ENCODE peak calls at places on chromosomes 4 and X, in four cellular contexts. One of them, this sample, is unnamed.

GRCh38 chr4:14264437-14264836 is 636.9 kb upstream of the BOD1L1 start:
- DNase-seq in astrocyte of the cerebellum: no peak
- DNase-seq in retinal pigment epithelial cell: no peak
- DNase-seq in sigmoid colon: no peak
- DNase-seq in this sample: no peak

GRCh38 chr4:94455081-94455480 is 3.3 kb downstream of the PDLIM5 start:
- DNase-seq in astrocyte of the cerebellum: no peak
- DNase-seq in retinal pigment epithelial cell: no peak
- DNase-seq in sigmoid colon: peak; percentile 83
- DNase-seq in this sample: no peak

GRCh38 chrX:135000516-135000915 is 9.7 kb downstream of the SMIM10 start:
- DNase-seq in astrocyte of the cerebellum: no peak
- DNase-seq in retinal pigment epithelial cell: no peak
- DNase-seq in sigmoid colon: no peak
- DNase-seq in this sample: no peak

GRCh38 chrX:13131511-13132137 is 87.2 kb upstream of the FAM9C start:
- DNase-seq in astrocyte of the cerebellum: no peak
- DNase-seq in retinal pigment epithelial cell: no peak
- DNase-seq in sigmoid colon: no peak
- DNase-seq in this sample: no peak

GRCh38 chrX:44245730-44246129 is 97.7 kb downstream of the EFHC2 start:
- DNase-seq in astrocyte of the cerebellum: no peak
- DNase-seq in retinal pigment epithelial cell: no peak
- DNase-seq in sigmoid colon: no peak
- DNase-seq in this sample: no peak

GRCh38 chr4:169070071-169070894 is 60.2 kb upstream of the CBR4 start:
- DNase-seq in astrocyte of the cerebellum: peak; percentile 93
- DNase-seq in retinal pigment epithelial cell: peak; percentile 85
- DNase-seq in sigmoid colon: no peak
- DNase-seq in this sample: peak; percentile 77

GRCh38 chrX:47078129-47079043 is at the start of gene RGN:
- DNase-seq in astrocyte of the cerebellum: no peak
- DNase-seq in retinal pigment epithelial cell: no peak
- DNase-seq in sigmoid colon: no peak
- DNase-seq in this sample: no peak

GRCh38 chr4:64200001-64200555 is 209.2 kb downstream of the TECRL start:
- DNase-seq in astrocyte of the cerebellum: no peak
- DNase-seq in retinal pigment epithelial cell: no peak
- DNase-seq in sigmoid colon: no peak
- DNase-seq in this sample: no peak

GRCh38 chr4:176534566-176534965 is 214.8 kb downstream of the SPCS3 start:
- DNase-seq in astrocyte of the cerebellum: peak; percentile 78
- DNase-seq in retinal pigment epithelial cell: no peak
- DNase-seq in sigmoid colon: no peak
- DNase-seq in this sample: peak; percentile 52

GRCh38 chrX:125319646-125320521 is at the start of gene TEX13C:
- DNase-seq in astrocyte of the cerebellum: no peak
- DNase-seq in retinal pigment epithelial cell: no peak
- DNase-seq in sigmoid colon: no peak
- DNase-seq in this sample: no peak

GRCh38 chr4:105184316-105184988 is 37.8 kb downstream of the TET2 start:
- DNase-seq in astrocyte of the cerebellum: peak; percentile 51
- DNase-seq in retinal pigment epithelial cell: no peak
- DNase-seq in sigmoid colon: no peak
- DNase-seq in this sample: no peak

GRCh38 chr4:30543057-30543456 is 177.1 kb upstream of the PCDH7 start:
- DNase-seq in astrocyte of the cerebellum: no peak
- DNase-seq in retinal pigment epithelial cell: no peak
- DNase-seq in sigmoid colon: no peak
- DNase-seq in this sample: no peak

GRCh38 chr4:123510666-123511065 is 114.1 kb downstream of the SPRY1 start:
- DNase-seq in astrocyte of the cerebellum: no peak
- DNase-seq in retinal pigment epithelial cell: no peak
- DNase-seq in sigmoid colon: no peak
- DNase-seq in this sample: no peak

GRCh38 chr4:152327606-152328453 is 208.1 kb downstream of the FBXW7 start:
- DNase-seq in astrocyte of the cerebellum: no peak
- DNase-seq in retinal pigment epithelial cell: no peak
- DNase-seq in sigmoid colon: no peak
- DNase-seq in this sample: no peak

GRCh38 chrX:110320588-110320987 is 2.7 kb upstream of the AMMECR1 start:
- DNase-seq in astrocyte of the cerebellum: no peak
- DNase-seq in retinal pigment epithelial cell: no peak
- DNase-seq in sigmoid colon: no peak
- DNase-seq in this sample: no peak

GRCh38 chr4:33453916-33454315 is 2733.7 kb downstream of the PCDH7 start:
- DNase-seq in astrocyte of the cerebellum: no peak
- DNase-seq in retinal pigment epithelial cell: no peak
- DNase-seq in sigmoid colon: no peak
- DNase-seq in this sample: no peak

GRCh38 chr4:1801286-1801958 is 8.3 kb downstream of the FGFR3 start:
- DNase-seq in astrocyte of the cerebellum: no peak
- DNase-seq in retinal pigment epithelial cell: no peak
- DNase-seq in sigmoid colon: no peak
- DNase-seq in this sample: no peak

GRCh38 chr4:3223986-3224748 is 24.8 kb upstream of the MSANTD1 start:
- DNase-seq in astrocyte of the cerebellum: no peak
- DNase-seq in retinal pigment epithelial cell: no peak
- DNase-seq in sigmoid colon: peak; percentile 25
- DNase-seq in this sample: no peak

GRCh38 chrX:39675619-39676018 is 422.1 kb downstream of the BCOR start:
- DNase-seq in astrocyte of the cerebellum: no peak
- DNase-seq in retinal pigment epithelial cell: no peak
- DNase-seq in sigmoid colon: peak; percentile 91
- DNase-seq in this sample: no peak

GRCh38 chrX:72387247-72387646 is 81.5 kb upstream of the CITED1 start:
- DNase-seq in astrocyte of the cerebellum: no peak
- DNase-seq in retinal pigment epithelial cell: no peak
- DNase-seq in sigmoid colon: no peak
- DNase-seq in this sample: no peak

GRCh38 chrX:99397879-99398278 is 1012.2 kb downstream of the PCDH19 start:
- DNase-seq in astrocyte of the cerebellum: no peak
- DNase-seq in retinal pigment epithelial cell: no peak
- DNase-seq in sigmoid colon: no peak
- DNase-seq in this sample: no peak

GRCh38 chr4:70326052-70326451 is 8.7 kb upstream of the CABS1 start:
- DNase-seq in astrocyte of the cerebellum: no peak
- DNase-seq in retinal pigment epithelial cell: no peak
- DNase-seq in sigmoid colon: no peak
- DNase-seq in this sample: no peak

GRCh38 chr4:7031526-7032449 is 11.4 kb upstream of the TADA2B start:
- DNase-seq in astrocyte of the cerebellum: no peak
- DNase-seq in retinal pigment epithelial cell: no peak
- DNase-seq in sigmoid colon: no peak
- DNase-seq in this sample: no peak

GRCh38 chr4:108512615-108513505 is 107.5 kb upstream of the RPL34 start:
- DNase-seq in astrocyte of the cerebellum: peak; percentile 67
- DNase-seq in retinal pigment epithelial cell: peak; percentile 27
- DNase-seq in sigmoid colon: no peak
- DNase-seq in this sample: no peak

GRCh38 chrX:53990201-53990600 is 54.1 kb downstream of the PHF8 start:
- DNase-seq in astrocyte of the cerebellum: no peak
- DNase-seq in retinal pigment epithelial cell: no peak
- DNase-seq in sigmoid colon: no peak
- DNase-seq in this sample: no peak

GRCh38 chrX:19785647-19786046 is 101.8 kb downstream of the SH3KBP1 start:
- DNase-seq in astrocyte of the cerebellum: no peak
- DNase-seq in retinal pigment epithelial cell: no peak
- DNase-seq in sigmoid colon: no peak
- DNase-seq in this sample: no peak

DNA sequence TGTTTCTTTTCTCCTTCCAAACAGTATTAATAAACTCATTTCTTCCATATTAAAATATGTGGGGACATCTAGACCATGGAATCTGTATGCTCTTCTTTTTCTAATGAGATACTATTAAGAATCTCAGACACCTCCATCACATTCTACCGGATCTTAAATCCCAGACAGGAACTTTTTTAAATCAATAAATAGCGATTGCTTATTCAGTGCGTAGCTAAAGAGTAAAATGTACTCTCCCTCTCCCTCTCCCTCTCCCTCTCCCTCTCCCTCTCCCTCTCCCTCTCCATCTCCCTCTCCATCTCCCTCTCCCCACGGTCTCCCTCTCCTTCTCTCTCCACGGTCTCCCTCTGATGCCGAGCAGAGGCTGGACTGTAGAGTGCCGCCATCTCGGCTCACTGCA is 297.0 kb downstream of the HNRNPD start:
- DNase-seq in astrocyte of the cerebellum: no peak
- DNase-seq in retinal pigment epithelial cell: no peak
- DNase-seq in sigmoid colon: no peak
- DNase-seq in this sample: no peak
- H3K4me3 ChIP-seq in astrocyte of the cerebellum: no peak overlapping the region
- H3K4me3 ChIP-seq in retinal pigment epithelial cell: no peak overlapping the region
- H3K4me3 ChIP-seq in sigmoid colon: no peak overlapping the region
- H3K4me3 ChIP-seq in this sample: no peak overlapping the region

GRCh38 chrX:137930562-137930961 is 364.6 kb downstream of the ZIC3 start:
- DNase-seq in astrocyte of the cerebellum: no peak
- DNase-seq in retinal pigment epithelial cell: no peak
- DNase-seq in sigmoid colon: no peak
- DNase-seq in this sample: no peak
- H3K4me3 ChIP-seq in astrocyte of the cerebellum: no peak overlapping the region
- H3K4me3 ChIP-seq in retinal pigment epithelial cell: no peak overlapping the region
- H3K4me3 ChIP-seq in sigmoid colon: no peak overlapping the region
- H3K4me3 ChIP-seq in this sample: no peak overlapping the region

GRCh38 chr4:110621328-110621812 is 1.5 kb downstream of the PITX2 start:
- DNase-seq in astrocyte of the cerebellum: no peak
- DNase-seq in retinal pigment epithelial cell: no peak
- DNase-seq in sigmoid colon: no peak
- DNase-seq in this sample: no peak

GRCh38 chr4:110619001-110619350 is 3.9 kb downstream of the PITX2 start:
- DNase-seq in astrocyte of the cerebellum: no peak
- DNase-seq in retinal pigment epithelial cell: no peak
- DNase-seq in sigmoid colon: no peak
- DNase-seq in this sample: no peak

GRCh38 chr4:110620352-110621327 is 2.2 kb downstream of the PITX2 start:
- DNase-seq in astrocyte of the cerebellum: no peak
- DNase-seq in retinal pigment epithelial cell: no peak
- DNase-seq in sigmoid colon: no peak
- DNase-seq in this sample: no peak

GRCh38 chr4:110618091-110619000 is 4.5 kb downstream of the PITX2 start:
- DNase-seq in astrocyte of the cerebellum: no peak
- DNase-seq in retinal pigment epithelial cell: no peak
- DNase-seq in sigmoid colon: no peak
- DNase-seq in this sample: no peak

DNA sequence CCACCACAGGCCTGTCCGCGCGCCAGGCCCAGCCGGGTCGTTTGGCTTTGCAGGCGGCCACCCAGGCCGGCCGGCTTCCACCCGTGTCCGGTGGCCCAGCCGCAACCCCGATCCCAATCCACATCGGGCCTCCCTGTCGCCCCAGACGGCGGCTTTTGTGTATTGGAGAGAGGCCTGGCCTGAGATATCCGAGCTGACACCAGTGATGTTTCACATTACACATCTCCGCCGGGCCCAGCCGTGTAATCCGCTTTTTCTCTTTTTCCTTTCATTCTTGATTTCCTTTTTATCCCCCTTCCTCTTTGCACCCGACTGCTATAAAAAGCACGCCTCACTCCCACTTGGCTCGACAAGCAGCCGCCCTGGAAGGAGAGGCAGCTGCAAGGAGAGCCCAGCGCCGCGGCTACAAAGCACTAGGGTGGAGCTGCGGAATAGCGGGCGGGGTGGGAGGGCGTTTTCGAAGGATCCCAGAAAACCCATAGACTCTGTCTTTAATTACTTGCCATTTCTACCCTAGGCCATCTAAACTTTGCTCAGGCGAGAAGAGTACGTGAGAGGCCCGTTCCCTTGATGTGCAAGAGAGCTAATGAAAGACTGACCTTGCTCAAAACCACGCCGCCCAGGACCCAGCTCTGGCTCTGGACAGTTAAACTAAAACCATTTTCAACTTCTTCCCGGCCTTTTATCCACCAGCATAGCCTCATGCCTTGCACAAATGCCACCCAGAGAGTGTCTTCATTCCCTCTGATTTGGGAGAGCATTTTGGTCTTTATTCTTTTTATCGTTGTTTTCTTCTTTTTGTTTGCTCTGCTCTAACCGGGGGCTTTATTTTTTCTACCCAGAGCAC is 3.3 kb downstream of the PITX2 start:
- DNase-seq in astrocyte of the cerebellum: no peak
- DNase-seq in retinal pigment epithelial cell: no peak
- DNase-seq in sigmoid colon: no peak
- DNase-seq in this sample: no peak
- H3K4me3 ChIP-seq in astrocyte of the cerebellum: no peak overlapping the region
- H3K4me3 ChIP-seq in retinal pigment epithelial cell: no peak overlapping the region
- H3K4me3 ChIP-seq in sigmoid colon: no peak overlapping the region
- H3K4me3 ChIP-seq in this sample: no peak overlapping the region

GRCh38 chr4:101200561-101200960 is 146.8 kb downstream of the PPP3CA start:
- DNase-seq in astrocyte of the cerebellum: peak; percentile 60
- DNase-seq in retinal pigment epithelial cell: peak; percentile 66
- DNase-seq in sigmoid colon: no peak
- DNase-seq in this sample: peak; percentile 67
- H3K4me3 ChIP-seq in astrocyte of the cerebellum: no peak overlapping the region
- H3K4me3 ChIP-seq in retinal pigment epithelial cell: no peak overlapping the region
- H3K4me3 ChIP-seq in sigmoid colon: no peak overlapping the region
- H3K4me3 ChIP-seq in this sample: no peak overlapping the region

GRCh38 chr4:100516225-100516624 is 1.6 kb downstream of the EMCN start:
- DNase-seq in astrocyte of the cerebellum: no peak
- DNase-seq in retinal pigment epithelial cell: no peak
- DNase-seq in sigmoid colon: no peak
- DNase-seq in this sample: no peak
- H3K4me3 ChIP-seq in astrocyte of the cerebellum: no peak overlapping the region
- H3K4me3 ChIP-seq in retinal pigment epithelial cell: no peak overlapping the region
- H3K4me3 ChIP-seq in sigmoid colon: peak overlapping the region; percentile 11
- H3K4me3 ChIP-seq in this sample: no peak overlapping the region